ENCODE peak calls at places on chromosomes 7 and 10, in six cellular contexts. G, A, F, E, C and K are unnamed samples.
A peak's percentile ranks its signal among the peaks of the same experiment; 100 is the strongest.

GRCh38 chr10:97479939-97480338 is 18.3 kb downstream of the MMS19 start:
- DNase-seq in A (no peak), G (no peak), E (no peak), C (no peak), F (no peak), K (no peak)

GRCh38 chr10:122293156-122293978 is 22.3 kb downstream of the BTBD16 start:
- DNase-seq in E (no peak), G (no peak), F (no peak), A (no peak), C (peak; percentile 28), K (no peak)

GRCh38 chr10:89574348-89574747 is 39.0 kb upstream of the SLC16A12 start:
- DNase-seq in A (no peak), F (peak; percentile 75), C (no peak), G (peak; percentile 29), E (peak; percentile 46), K (no peak)

GRCh38 chr7:117084286-117084685 is 131.0 kb downstream of the ST7 start:
- DNase-seq in F (no peak), G (no peak), E (no peak), A (no peak), C (no peak), K (no peak)

GRCh38 chr10:3931901-3932300 is 146.9 kb upstream of the KLF6 start:
- DNase-seq in C (no peak), A (no peak), E (no peak), F (no peak), G (no peak), K (no peak)

GRCh38 chr10:33116293-33116697 is 158.3 kb upstream of the ITGB1 start:
- DNase-seq in C (no peak), A (peak; percentile 78), E (peak; percentile 70), G (peak; percentile 59), F (peak; percentile 66), K (peak; percentile 81)

GRCh38 chr10:28256776-28257175 is 46.1 kb downstream of the MPP7 start:
- DNase-seq in E (no peak), G (no peak), C (no peak), F (no peak), A (no peak), K (peak; percentile 16)

GRCh38 chr7:25820432-25821040 is 331.5 kb upstream of the NFE2L3 start:
- DNase-seq in G (no peak), F (no peak), A (no peak), C (no peak), E (peak; percentile 14), K (no peak)

GRCh38 chr7:140054751-140055150 is 8.0 kb downstream of the PARP12 start:
- DNase-seq in F (no peak), A (no peak), G (no peak), E (no peak), C (no peak), K (no peak)

GRCh38 chr10:130023454-130024230 is 59.6 kb upstream of the EBF3 start:
- DNase-seq in E (no peak), C (peak; percentile 69), F (no peak), G (no peak), A (no peak), K (no peak)

GRCh38 chr10:35643151-35643975 is 1.3 kb upstream of the FZD8 start:
- DNase-seq in C (peak; percentile 81), G (peak; percentile 49), A (peak; percentile 56), F (peak; percentile 70), E (peak; percentile 41), K (peak; percentile 67)

GRCh38 chr10:43820663-43821062 is 172.0 kb upstream of the ZNF32 start:
- DNase-seq in C (no peak), F (peak; percentile 30), G (no peak), A (no peak), E (no peak), K (no peak)

GRCh38 chr10:119337796-119338432 is 130.5 kb downstream of the GRK5 start:
- DNase-seq in C (no peak), F (peak; percentile 83), G (peak; percentile 70), E (peak; percentile 52), A (peak; percentile 63), K (peak; percentile 69)

GRCh38 chr7:154676422-154677073 is 326.4 kb downstream of the PAXIP1 start:
- DNase-seq in E (no peak), A (no peak), C (no peak), F (no peak), G (no peak), K (no peak)

GRCh38 chr7:45347804-45348203 is 190.2 kb downstream of the RAMP3 start:
- DNase-seq in G (peak; percentile 14), C (no peak), F (no peak), A (no peak), E (peak; percentile 6), K (no peak)

GRCh38 chr7:48083114-48083830 is 5.8 kb upstream of the UPP1 start:
- DNase-seq in E (peak; percentile 74), F (peak; percentile 85), G (peak; percentile 75), C (no peak), A (peak; percentile 84), K (peak; percentile 57)

GRCh38 chr10:35913628-35914027 is 271.5 kb upstream of the FZD8 start:
- DNase-seq in C (no peak), A (no peak), E (peak; percentile 82), F (peak; percentile 28), G (no peak), K (peak; percentile 33)

GRCh38 chr10:98309366-98310355 is 41.7 kb upstream of the LOXL4 start:
- DNase-seq in E (peak; percentile 83), C (no peak), F (peak; percentile 83), A (peak; percentile 83), G (peak; percentile 71), K (peak; percentile 83)

DNA sequence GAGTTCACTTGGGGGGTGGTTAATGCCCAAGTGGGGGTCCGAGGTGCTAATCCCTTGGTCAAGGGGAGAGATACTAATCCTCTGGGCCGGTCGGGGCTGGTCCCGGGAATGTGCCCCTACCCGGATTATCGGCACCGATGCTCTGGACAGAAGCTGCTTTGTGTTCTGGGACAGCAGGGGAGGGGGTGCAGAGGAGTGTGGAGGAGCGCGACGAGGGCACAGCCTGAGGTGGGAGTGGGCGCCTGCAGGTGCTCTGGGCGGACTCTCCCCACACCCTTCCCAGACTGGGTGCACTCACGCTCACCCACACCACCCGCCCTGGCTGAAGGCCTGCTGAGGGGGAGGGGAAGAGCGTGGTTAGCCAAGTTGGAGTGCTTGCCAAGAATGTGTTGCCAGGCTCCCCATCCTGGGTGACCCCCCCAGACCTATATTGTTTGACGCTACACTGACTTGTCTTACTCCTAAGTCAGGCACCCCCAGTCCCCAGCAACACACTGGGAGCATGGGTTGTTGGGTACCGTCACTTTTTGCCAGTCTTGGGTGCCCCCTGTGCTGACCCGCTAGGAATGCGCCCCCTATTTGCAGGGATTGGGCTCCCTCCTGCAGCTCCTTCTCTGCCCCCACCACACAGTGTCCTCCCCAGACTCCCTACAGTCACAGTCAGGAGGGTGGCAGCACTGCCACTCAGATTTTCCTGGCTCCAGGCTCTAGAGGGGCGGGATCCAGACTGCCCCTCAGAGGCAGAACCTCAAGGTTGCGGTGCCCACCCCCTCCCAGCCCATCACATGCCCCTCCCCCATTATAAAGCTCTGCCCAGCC is 1.2 kb downstream of the SLC4A2 start:
- DNase-seq in G (no peak), C (no peak), F (peak; percentile 64), E (peak; percentile 36), A (no peak), K (peak; percentile 43)
- TF ChIP-seq CTCF in G (peak; percentile 29), C (no peak), F (peak; percentile 9), E (peak; percentile 6), A (no peak), K (peak; percentile 28)

GRCh38 chr7:149415391-149416068 is 45.3 kb downstream of the ZNF777 start:
- DNase-seq in F (peak; percentile 37), E (peak; percentile 57), A (peak; percentile 41), G (no peak), C (no peak), K (no peak)
- H3K4me3 ChIP-seq in F (peak overlapping the region; percentile 45), E (peak overlapping the region; percentile 55), A (no peak overlapping the region), G (peak overlapping the region; percentile 52), C (peak overlapping the region; percentile 62), K (peak overlapping the region; percentile 39)

DNA sequence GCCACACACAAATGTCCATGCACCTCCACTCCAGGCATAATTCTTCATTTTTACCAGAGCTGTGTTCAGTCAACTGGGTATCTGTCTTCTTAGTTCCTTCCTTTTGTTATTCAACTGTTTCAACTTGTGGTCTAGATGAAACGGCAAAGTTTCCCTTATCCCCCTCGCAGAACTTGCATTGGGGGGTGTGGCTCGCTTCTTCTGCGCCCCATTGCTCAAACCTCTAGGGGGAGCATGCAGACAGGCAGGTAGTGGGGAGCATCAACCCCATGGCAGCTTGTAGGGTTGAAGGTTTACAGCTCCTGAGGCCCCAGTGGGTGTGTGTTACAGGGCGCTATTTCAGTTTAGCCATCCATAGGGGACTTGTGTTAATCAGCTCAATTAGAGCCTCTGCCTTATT is 38.3 kb upstream of the COBL start:
- DNase-seq in A (no peak), G (no peak), C (no peak), F (no peak), E (no peak), K (no peak)
- TF ChIP-seq CTCF in A (no peak), G (peak; percentile 14), C (no peak), F (no peak), E (no peak), K (no peak)

GRCh38 chr10:76396126-76396525 is 964.7 kb downstream of the LRMDA start:
- DNase-seq in F (no peak), G (no peak), A (no peak), E (no peak), C (no peak), K (no peak)

GRCh38 chr10:76399216-76399615 is 967.8 kb downstream of the LRMDA start:
- DNase-seq in C (no peak), G (peak; percentile 43), E (no peak), F (no peak), A (no peak), K (no peak)

GRCh38 chr10:76397210-76397881 is 965.9 kb downstream of the LRMDA start:
- DNase-seq in A (peak; percentile 42), C (peak; percentile 81), G (peak; percentile 69), F (peak; percentile 25), E (peak; percentile 40), K (peak; percentile 94)

GRCh38 chr10:76401006-76401405 is 969.6 kb downstream of the LRMDA start:
- DNase-seq in E (peak; percentile 11), F (no peak), C (no peak), A (no peak), G (no peak), K (no peak)

DNA sequence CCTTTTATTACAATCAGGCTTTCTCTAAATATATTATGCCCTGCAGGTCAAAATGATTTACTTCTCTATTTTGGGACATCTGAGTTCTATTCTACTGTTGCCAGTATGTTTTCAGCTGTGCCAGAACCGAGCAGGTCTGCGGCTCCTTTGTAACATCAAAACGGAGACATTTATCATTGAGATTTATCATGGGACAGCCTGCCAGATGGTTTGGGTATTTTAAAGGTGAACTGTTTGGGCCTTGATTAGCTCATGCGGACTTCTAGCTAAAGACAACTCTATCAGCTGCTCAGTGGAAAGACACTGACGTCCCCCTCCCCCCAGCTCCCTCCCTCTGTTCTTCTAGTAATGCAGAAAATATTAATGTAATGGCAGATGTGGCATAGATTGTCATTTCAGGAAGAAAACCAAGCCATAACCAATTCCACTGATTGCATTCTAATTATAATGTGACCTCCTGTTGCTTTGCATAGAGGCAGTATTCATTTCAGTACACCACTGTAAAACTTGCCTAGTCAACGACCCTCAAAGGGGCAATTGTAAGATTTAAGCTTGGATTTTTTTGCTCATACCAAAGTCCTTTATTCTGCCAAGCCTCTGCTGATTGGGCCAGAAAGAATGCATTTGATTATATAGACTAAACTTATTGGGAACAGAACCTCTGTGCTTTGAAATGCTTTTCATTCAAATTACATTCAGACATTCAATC is 966.7 kb downstream of the LRMDA start:
- DNase-seq in A (no peak), G (peak; percentile 43), F (no peak), E (peak; percentile 3), C (no peak), K (no peak)
- H3K4me3 ChIP-seq in A (no peak overlapping the region), G (no peak overlapping the region), F (no peak overlapping the region), E (no peak overlapping the region), C (peak overlapping the region; percentile 2), K (no peak overlapping the region)